ENCODE peak calls at places on chromosomes 1 and 21, in four cellular contexts. F is K562, X is GM12878, O is HepG2. T is an unnamed sample.

GRCh38 chr21:29091032-29091431 is 17.6 kb upstream of the CCT8 start:
- DNase-seq in F (no peak), X (no peak), O (no peak), T (no peak)

GRCh38 chr1:193417420-193417819 is 231.0 kb upstream of the B3GALT2 start:
- DNase-seq in F (no peak), X (no peak), O (no peak), T (no peak)

GRCh38 chr1:109137959-109138757 is 24.2 kb downstream of the ELAPOR1 start:
- DNase-seq in F (no peak), X (no peak), O (no peak), T (no peak)

GRCh38 chr1:42165511-42166210 is 1.1 kb upstream of the GUCA2A start:
- DNase-seq in F (no peak), X (no peak), O (peak), T (no peak)

GRCh38 chr1:94840811-94841210 is 20.7 kb downstream of the SLC44A3 start:
- DNase-seq in F (no peak), X (no peak), O (no peak), T (no peak)

GRCh38 chr1:54324750-54325704 is 81.2 kb downstream of the SSBP3 start:
- DNase-seq in F (no peak), X (no peak), O (no peak), T (no peak)

GRCh38 chr1:170768929-170769328 is 105.0 kb downstream of the PRRX1 start:
- DNase-seq in F (no peak), X (no peak), O (no peak), T (no peak)

GRCh38 chr1:18557621-18558465 is 72.8 kb upstream of the PAX7 start:
- DNase-seq in F (peak), X (no peak), O (peak), T (peak)

GRCh38 chr1:209045326-209046057 is 538.0 kb upstream of the CAMK1G start:
- DNase-seq in F (no peak), X (no peak), O (no peak), T (no peak)

GRCh38 chr1:24761582-24761981 is 16.3 kb downstream of the CLIC4 start:
- DNase-seq in F (no peak), X (no peak), O (no peak), T (no peak)
- TF ChIP-seq CBX5 in F (no peak), X (no peak), O (no peak), T (no peak)

GRCh38 chr1:172145656-172146055 is 274.8 kb upstream of the C1orf105 start:
- DNase-seq in F (no peak), X (no peak), O (no peak), T (no peak)
- TF ChIP-seq CBX5 in F (no peak), X (no peak), O (no peak), T (no peak)

GRCh38 chr1:216014046-216014445 is 409.2 kb downstream of the USH2A start:
- DNase-seq in F (no peak), X (no peak), O (no peak), T (no peak)
- TF ChIP-seq CBX5 in F (no peak), X (no peak), O (no peak), T (no peak)

GRCh38 chr1:201261771-201262547 is 21.3 kb upstream of the PKP1 start:
- DNase-seq in F (no peak), X (no peak), O (no peak), T (peak)
- TF ChIP-seq CBX5 in F (no peak), X (no peak), O (no peak), T (no peak)

DNA sequence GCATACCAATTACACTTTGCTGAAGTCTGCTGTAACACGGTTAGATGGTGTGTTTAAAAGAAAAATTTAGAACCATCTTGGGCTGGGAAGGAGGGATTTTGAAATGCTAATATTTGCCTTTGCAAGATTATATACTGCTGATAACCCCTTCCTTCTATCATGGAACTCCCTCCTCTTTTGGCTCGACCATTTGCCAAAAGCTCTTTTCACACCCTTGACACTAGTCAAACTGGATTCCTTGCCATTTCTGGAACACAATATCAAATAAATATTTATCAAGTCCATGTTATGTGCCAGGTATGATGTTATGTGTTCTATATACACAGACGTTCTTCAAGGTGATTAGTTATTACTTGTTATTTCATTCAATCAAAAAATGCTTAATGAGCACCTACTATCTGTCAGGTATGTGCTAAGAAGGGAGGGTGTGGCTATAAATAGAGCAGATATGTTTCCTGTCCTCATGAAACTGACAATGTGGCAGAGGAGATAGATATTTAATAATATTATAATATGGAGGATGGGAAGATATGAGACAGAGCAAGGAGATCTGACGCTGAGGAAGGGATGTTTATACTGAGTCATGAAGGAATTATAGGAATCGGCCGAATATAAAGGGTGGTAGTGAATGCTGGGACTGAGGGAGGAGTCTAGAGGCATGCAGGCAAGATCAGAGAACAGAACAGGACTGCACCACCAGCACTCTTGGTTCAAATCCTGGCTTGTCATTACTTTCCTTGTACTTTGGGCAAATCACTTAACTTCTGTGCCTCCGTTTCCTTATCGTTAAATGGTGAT is 16.1 kb upstream of the XPR1 start:
- DNase-seq in F (no peak), X (no peak), O (no peak), T (no peak)
- TF ChIP-seq CBX5 in F (no peak), X (no peak), O (no peak), T (no peak)

DNA sequence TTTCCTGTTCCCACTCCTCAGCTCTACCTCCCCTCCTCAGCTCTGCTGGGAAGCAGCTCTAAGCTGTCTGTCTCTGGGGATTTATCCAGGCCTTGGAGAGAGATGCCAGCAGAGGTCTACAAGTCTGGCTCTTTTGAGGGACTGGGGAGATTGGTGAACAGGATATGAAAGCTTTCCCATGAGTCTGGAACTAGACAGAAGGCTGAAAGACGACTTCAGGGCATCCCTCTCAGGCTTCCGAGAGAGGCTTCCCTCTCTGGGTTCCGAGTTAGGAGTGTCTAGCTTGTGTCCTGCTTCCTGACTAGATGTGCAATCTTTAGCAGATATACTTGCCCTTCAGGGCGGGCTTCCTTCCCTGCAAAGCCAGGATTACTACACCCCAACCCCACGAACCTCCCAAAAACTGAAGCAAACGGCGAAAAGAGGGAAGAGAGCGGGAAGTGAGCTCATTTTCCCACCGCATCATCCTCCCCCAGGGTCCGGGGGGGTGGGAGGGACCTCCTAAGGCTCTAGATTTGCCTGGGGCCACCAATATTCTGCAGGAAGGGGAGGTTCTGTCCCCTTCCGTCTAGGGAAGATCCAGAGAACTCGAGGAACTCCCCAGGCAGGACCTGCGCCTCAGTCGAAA is 598 bp downstream of the TMEM35B start:
- DNase-seq in F (peak), X (no peak), O (no peak), T (no peak)
- TF ChIP-seq CBX5 in F (no peak), X (no peak), O (no peak), T (no peak)

GRCh38 chr1:92217721-92218120 is at the start of gene C1orf146:
- DNase-seq in F (no peak), X (no peak), O (no peak), T (no peak)

GRCh38 chr1:92219028-92219427 is 1.3 kb downstream of the C1orf146 start:
- DNase-seq in F (no peak), X (no peak), O (no peak), T (no peak)

DNA sequence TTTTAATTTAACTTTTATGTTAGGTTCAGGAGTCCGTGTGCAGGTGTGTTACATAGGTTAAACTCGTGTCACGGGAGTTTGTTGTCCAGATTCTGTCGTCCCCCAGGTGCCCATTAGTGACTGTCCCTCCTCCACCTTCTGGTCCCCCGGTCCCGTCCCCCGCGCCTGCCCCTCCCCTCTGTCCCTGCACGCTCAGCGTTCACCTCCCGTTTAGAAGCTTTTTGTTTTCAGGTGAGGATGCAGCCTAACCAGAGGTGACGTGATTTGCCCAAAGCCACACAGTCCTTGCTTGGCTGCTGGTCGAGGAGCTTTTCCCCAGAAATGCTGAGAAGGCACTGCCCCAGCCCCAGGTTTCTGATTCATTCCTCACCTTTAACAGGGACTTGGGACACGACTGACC is 844 bp downstream of the C1orf146 start:
- DNase-seq in F (no peak), X (no peak), O (no peak), T (no peak)
- TF ChIP-seq CBX5 in F (no peak), X (no peak), O (no peak), T (no peak)

GRCh38 chr1:24558455-24558854 is 2.6 kb downstream of the NCMAP start:
- DNase-seq in F (no peak), X (no peak), O (peak), T (no peak)

GRCh38 chr1:24557711-24558121 is 1.8 kb downstream of the NCMAP start:
- DNase-seq in F (no peak), X (no peak), O (no peak), T (no peak)

GRCh38 chr1:24560361-24560760 is 4.5 kb downstream of the NCMAP start:
- DNase-seq in F (no peak), X (no peak), O (no peak), T (no peak)

GRCh38 chr1:24557220-24557619 is 1.3 kb downstream of the NCMAP start:
- DNase-seq in F (no peak), X (no peak), O (no peak), T (no peak)

DNA sequence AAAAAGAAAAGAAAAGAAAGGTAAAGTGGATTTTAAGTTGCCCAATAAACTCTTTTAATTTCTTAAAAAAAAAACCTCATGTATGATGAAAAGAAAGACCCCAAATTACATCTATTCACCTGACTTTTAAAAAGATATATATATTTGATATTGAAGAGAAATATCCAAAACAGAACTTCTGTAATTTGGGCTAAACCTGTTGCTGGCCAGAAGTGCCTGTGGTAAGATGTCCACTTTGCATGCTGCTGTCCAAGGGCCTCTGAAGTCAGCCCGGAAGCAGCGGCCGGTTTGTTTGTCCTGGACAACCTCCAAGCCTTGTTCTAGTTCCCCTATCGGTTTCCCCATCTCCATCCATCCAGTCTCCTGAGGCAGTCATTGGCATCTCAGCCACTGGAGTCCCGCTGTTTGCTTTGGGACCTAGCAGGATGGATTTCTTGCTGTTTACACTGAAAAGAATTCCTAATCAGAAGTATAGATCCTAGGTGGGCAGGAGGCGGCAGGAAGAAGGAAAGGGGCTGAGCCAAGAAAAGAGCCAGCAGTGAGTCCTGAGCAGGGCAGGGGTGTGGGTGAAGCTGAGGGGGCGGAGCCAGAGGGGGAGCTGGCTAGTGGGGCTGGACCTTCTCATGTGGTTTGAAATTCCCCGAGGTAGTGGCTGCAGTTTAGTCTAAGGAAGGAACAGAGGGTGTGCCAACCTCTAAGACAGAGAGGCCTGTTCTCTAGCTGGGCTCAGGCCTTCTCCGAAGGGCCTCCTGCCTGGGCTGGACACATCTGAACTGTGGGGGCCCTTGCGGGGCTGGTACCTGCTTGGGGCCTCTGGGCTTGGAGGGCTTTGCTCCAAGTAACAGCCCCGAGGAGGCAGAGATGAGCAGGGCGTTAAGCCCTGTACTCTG is 3.3 kb downstream of the NCMAP start:
- DNase-seq in F (no peak), X (no peak), O (peak), T (peak)
- TF ChIP-seq CBX5 in F (no peak), X (no peak), O (no peak), T (no peak)

GRCh38 chr21:40421121-40421520 is 425.8 kb downstream of the DSCAM start:
- DNase-seq in F (no peak), X (no peak), O (no peak), T (no peak)
- TF ChIP-seq CBX5 in F (no peak), X (no peak), O (no peak), T (no peak)